ENCODE peak calls at places on chromosomes 11 and 22, in six cellular contexts. Y, G, D, S, O and C are unnamed samples.

GRCh38 chr22:36220457-36220921 is 18.8 kb downstream of the APOL2 start:
- DNase-seq in Y (no peak), G (no peak), D (no peak), S (peak), O (no peak), C (no peak)

GRCh38 chr11:119782021-119782420 is 53.0 kb upstream of the NECTIN1 start:
- DNase-seq in Y (no peak), G (no peak), D (no peak), S (no peak), O (peak), C (no peak)

GRCh38 chr11:75424396-75424795 is 8.6 kb downstream of the KLHL35 start:
- DNase-seq in Y (no peak), G (no peak), D (no peak), S (no peak), O (no peak), C (no peak)

GRCh38 chr22:38110008-38110862 is at the start of gene BAIAP2L2:
- DNase-seq in Y (no peak), G (no peak), D (no peak), S (no peak), O (peak), C (no peak)

GRCh38 chr22:35727436-35727835 is 9.8 kb downstream of the APOL5 start:
- DNase-seq in Y (no peak), G (no peak), D (no peak), S (no peak), O (no peak), C (no peak)

GRCh38 chr11:30488304-30488998 is 97.7 kb downstream of the MPPED2 start:
- DNase-seq in Y (no peak), G (no peak), D (no peak), S (peak), O (no peak), C (no peak)

GRCh38 chr11:36313750-36314500 is 17.8 kb downstream of the PRR5L start:
- DNase-seq in Y (no peak), G (no peak), D (no peak), S (no peak), O (no peak), C (no peak)

GRCh38 chr22:49910229-49911155 is 7.7 kb downstream of the ALG12 start:
- DNase-seq in Y (no peak), G (no peak), D (no peak), S (no peak), O (no peak), C (no peak)

GRCh38 chr11:35478411-35479139 is 46.8 kb downstream of the PAMR1 start:
- DNase-seq in Y (no peak), G (no peak), D (no peak), S (peak), O (no peak), C (no peak)

GRCh38 chr11:37504066-37504611 is 906.1 kb upstream of the RAG2 start:
- DNase-seq in Y (peak), G (no peak), D (no peak), S (no peak), O (no peak), C (no peak)

GRCh38 chr11:77732143-77732542 is 88.4 kb downstream of the RSF1 start:
- DNase-seq in Y (no peak), G (no peak), D (no peak), S (no peak), O (no peak), C (no peak)

GRCh38 chr11:103537904-103538502 is 428.8 kb downstream of the DYNC2H1 start:
- DNase-seq in Y (no peak), G (no peak), D (no peak), S (no peak), O (no peak), C (no peak)

GRCh38 chr11:70332567-70332966 is 62.1 kb downstream of the PPFIA1 start:
- DNase-seq in Y (no peak), G (no peak), D (no peak), S (no peak), O (no peak), C (no peak)

GRCh38 chr11:111947143-111947542 is 10.0 kb downstream of the DIXDC1 start:
- DNase-seq in Y (no peak), G (no peak), D (no peak), S (no peak), O (no peak), C (no peak)

DNA sequence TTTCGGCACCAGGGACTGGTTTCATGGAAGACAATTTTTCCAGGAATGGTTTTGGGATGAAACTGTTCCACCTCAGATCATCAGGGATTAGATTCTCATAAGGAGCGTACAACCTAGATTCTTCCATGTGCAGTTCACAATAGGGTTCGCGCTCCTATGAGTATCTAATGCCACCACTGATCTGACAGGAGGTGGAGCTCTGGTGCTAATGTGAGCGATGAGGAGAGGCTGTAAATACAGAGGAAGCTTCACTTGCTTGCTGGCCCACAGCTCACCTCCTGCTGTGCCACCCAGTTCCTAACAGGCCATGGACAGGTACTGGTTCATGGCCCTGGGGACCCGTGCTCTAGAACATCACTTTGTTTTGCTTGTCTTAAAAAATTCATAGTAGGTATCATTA is 41.8 kb upstream of the AMPD3 start:
- DNase-seq in Y (peak), G (no peak), D (no peak), S (peak), O (no peak), C (no peak)
- TF ChIP-seq CTCF in Y (peak), G (peak), D (no peak), S (no peak), O (no peak), C (no peak)

GRCh38 chr22:42072606-42073330 is 1.3 kb upstream of the PHETA2 start:
- DNase-seq in Y (peak), G (no peak), D (no peak), S (no peak), O (no peak), C (no peak)

GRCh38 chr22:42073568-42074152 is 388 bp upstream of the PHETA2 start:
- DNase-seq in Y (no peak), G (no peak), D (no peak), S (no peak), O (no peak), C (no peak)

GRCh38 chr22:42075277-42075676 is 1.2 kb downstream of the PHETA2 start:
- DNase-seq in Y (no peak), G (no peak), D (no peak), S (no peak), O (no peak), C (no peak)

GRCh38 chr22:42074846-42075245 is 798 bp downstream of the PHETA2 start:
- DNase-seq in Y (no peak), G (no peak), D (no peak), S (no peak), O (no peak), C (no peak)

DNA sequence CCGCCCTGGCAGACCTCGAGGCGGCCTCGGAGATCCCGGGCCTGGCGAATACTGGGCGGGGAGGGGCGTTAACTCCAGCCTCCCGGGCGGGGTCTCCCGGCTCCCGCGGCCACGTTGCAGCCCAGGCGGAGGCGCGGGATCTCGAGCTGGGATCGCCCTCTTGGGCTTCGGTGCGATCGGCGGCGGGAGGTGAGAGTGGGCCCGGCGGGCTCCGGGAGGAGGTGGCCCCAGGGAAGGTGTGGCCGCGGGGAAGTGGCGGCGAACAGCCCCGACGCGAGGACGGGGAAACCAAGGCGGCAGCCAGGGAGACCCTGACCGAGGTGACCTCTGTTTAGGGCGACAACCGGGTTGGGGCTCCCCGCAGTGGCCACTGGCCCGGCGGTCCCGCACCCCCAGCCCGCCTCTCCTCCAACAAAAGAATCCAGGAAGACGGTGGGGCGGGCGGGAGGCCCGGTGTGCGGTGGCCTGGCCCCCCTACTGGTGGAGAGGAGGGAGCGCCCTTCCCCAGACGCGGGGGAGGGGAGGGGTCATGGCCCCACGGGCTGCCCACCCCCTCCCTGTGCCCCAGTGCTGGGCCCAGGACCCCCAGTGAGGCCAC is at the start of gene PHETA2:
- DNase-seq in Y (peak), G (peak), D (no peak), S (peak), O (no peak), C (no peak)
- TF ChIP-seq CTCF in Y (peak), G (peak), D (peak), S (peak), O (no peak), C (peak)

GRCh38 chr22:46937185-46937584 is 174.7 kb downstream of the TBC1D22A start:
- DNase-seq in Y (no peak), G (no peak), D (no peak), S (no peak), O (no peak), C (no peak)

GRCh38 chr22:46936378-46936916 is 174.0 kb downstream of the TBC1D22A start:
- DNase-seq in Y (no peak), G (no peak), D (no peak), S (no peak), O (no peak), C (no peak)

GRCh38 chr22:46935506-46936377 is 173.3 kb downstream of the TBC1D22A start:
- DNase-seq in Y (no peak), G (no peak), D (peak), S (no peak), O (no peak), C (no peak)

GRCh38 chr22:46934746-46935491 is 172.5 kb downstream of the TBC1D22A start:
- DNase-seq in Y (peak), G (no peak), D (no peak), S (peak), O (no peak), C (no peak)

DNA sequence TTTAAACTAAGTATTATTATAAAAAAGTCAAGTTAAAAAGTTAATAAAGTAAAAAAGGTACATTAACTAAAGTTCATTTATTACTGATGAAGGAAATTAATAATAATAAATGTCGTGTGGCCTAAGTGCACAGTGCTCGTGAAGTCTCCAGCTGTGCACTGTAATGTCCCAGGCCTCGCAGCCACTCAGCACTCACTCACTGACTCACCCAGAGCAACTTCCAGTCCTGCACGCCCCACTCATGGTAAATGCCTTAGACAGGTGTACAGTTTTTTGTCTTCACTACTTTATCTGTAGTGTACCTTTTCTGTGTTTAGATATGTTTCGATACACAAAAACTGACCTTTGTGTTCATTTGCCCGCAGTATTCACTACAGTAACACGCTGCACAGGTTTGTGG is 175.5 kb downstream of the TBC1D22A start:
- DNase-seq in Y (no peak), G (no peak), D (no peak), S (no peak), O (no peak), C (no peak)
- TF ChIP-seq CTCF in Y (no peak), G (no peak), D (no peak), S (no peak), O (no peak), C (no peak)

GRCh38 chr22:22462813-22463567 is 45.6 kb downstream of the ZNF280B start:
- DNase-seq in Y (no peak), G (no peak), D (no peak), S (no peak), O (no peak), C (no peak)
- TF ChIP-seq CTCF in Y (no peak), G (no peak), D (peak), S (no peak), O (no peak), C (peak)

GRCh38 chr11:109641549-109641948 is 219.6 kb downstream of the C11orf87 start:
- DNase-seq in Y (peak), G (no peak), D (peak), S (no peak), O (peak), C (peak)
- TF ChIP-seq CTCF in Y (no peak), G (no peak), D (peak), S (no peak), O (peak), C (peak)

DNA sequence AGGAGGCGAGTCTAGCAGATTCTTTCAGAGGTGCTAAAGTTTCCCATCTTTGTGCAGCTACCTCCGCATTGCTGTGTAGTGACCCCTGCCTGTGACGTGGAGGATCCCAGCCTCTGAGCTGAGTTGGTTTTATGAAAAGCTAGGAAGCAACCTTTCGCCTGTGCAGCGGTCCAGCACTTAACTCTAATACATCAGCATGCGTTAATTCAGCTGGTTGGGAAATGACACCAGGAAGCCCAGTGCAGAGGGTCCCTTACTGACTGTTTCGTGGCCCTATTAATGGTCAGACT is 8.9 kb upstream of the SAMM50 start:
- DNase-seq in Y (no peak), G (no peak), D (no peak), S (no peak), O (no peak), C (no peak)
- TF ChIP-seq CTCF in Y (no peak), G (no peak), D (no peak), S (no peak), O (no peak), C (no peak)